ENCODE peak calls at places on chromosomes 7 and 10, in five cellular contexts. One of them, this sample, is unnamed.

GRCh38 chr7:74490546-74490945 is 36.8 kb downstream of the GTF2IRD1 start:
- DNase-seq in CD4-positive, alpha-beta memory T cell: no peak
- DNase-seq in fibroblast of lung: no peak
- DNase-seq in colonic mucosa: no peak
- DNase-seq in endothelial cell of umbilical vein: no peak
- DNase-seq in this sample: no peak

GRCh38 chr10:784377-784758 is 94.9 kb upstream of the DIP2C start:
- DNase-seq in CD4-positive, alpha-beta memory T cell: no peak
- DNase-seq in fibroblast of lung: no peak
- DNase-seq in endothelial cell of umbilical vein: no peak
- DNase-seq in colonic mucosa: peak; percentile 18
- DNase-seq in this sample: no peak

GRCh38 chr10:87875929-87876571 is 12.6 kb downstream of the PTEN start:
- DNase-seq in CD4-positive, alpha-beta memory T cell: no peak
- DNase-seq in colonic mucosa: no peak
- DNase-seq in fibroblast of lung: no peak
- DNase-seq in endothelial cell of umbilical vein: no peak
- DNase-seq in this sample: no peak

GRCh38 chr7:151752816-151753600 is 123.9 kb downstream of the PRKAG2 start:
- DNase-seq in CD4-positive, alpha-beta memory T cell: no peak
- DNase-seq in endothelial cell of umbilical vein: no peak
- DNase-seq in fibroblast of lung: peak; percentile 40
- DNase-seq in colonic mucosa: no peak
- DNase-seq in this sample: no peak

GRCh38 chr10:22333667-22334282 is 11.5 kb upstream of the SPAG6 start:
- DNase-seq in endothelial cell of umbilical vein: no peak
- DNase-seq in CD4-positive, alpha-beta memory T cell: no peak
- DNase-seq in fibroblast of lung: no peak
- DNase-seq in colonic mucosa: no peak
- DNase-seq in this sample: no peak

GRCh38 chr7:134419875-134420274 is 39.0 kb downstream of the AKR1B1 start:
- DNase-seq in CD4-positive, alpha-beta memory T cell: no peak
- DNase-seq in colonic mucosa: no peak
- DNase-seq in endothelial cell of umbilical vein: no peak
- DNase-seq in fibroblast of lung: no peak
- DNase-seq in this sample: no peak

GRCh38 chr7:157347217-157347904 is 10.6 kb downstream of the DNAJB6 start:
- DNase-seq in colonic mucosa: no peak
- DNase-seq in CD4-positive, alpha-beta memory T cell: no peak
- DNase-seq in fibroblast of lung: peak; percentile 89
- DNase-seq in endothelial cell of umbilical vein: no peak
- DNase-seq in this sample: no peak

GRCh38 chr10:27742926-27743735 is 2.5 kb downstream of the MKX start:
- DNase-seq in endothelial cell of umbilical vein: peak; percentile 12
- DNase-seq in fibroblast of lung: peak; percentile 30
- DNase-seq in colonic mucosa: peak; percentile 31
- DNase-seq in CD4-positive, alpha-beta memory T cell: peak; percentile 42
- DNase-seq in this sample: peak; percentile 37

GRCh38 chr10:121261665-121262064 is 336.6 kb downstream of the FGFR2 start:
- DNase-seq in endothelial cell of umbilical vein: no peak
- DNase-seq in CD4-positive, alpha-beta memory T cell: no peak
- DNase-seq in fibroblast of lung: no peak
- DNase-seq in colonic mucosa: no peak
- DNase-seq in this sample: no peak

GRCh38 chr10:8255301-8255700 is 200.8 kb downstream of the GATA3 start:
- DNase-seq in endothelial cell of umbilical vein: no peak
- DNase-seq in fibroblast of lung: peak; percentile 42
- DNase-seq in colonic mucosa: no peak
- DNase-seq in CD4-positive, alpha-beta memory T cell: no peak
- DNase-seq in this sample: no peak

GRCh38 chr7:75987026-75987804 is 7.2 kb downstream of the TMEM120A start:
- DNase-seq in CD4-positive, alpha-beta memory T cell: no peak
- DNase-seq in colonic mucosa: peak; percentile 17
- DNase-seq in endothelial cell of umbilical vein: no peak
- DNase-seq in fibroblast of lung: no peak
- DNase-seq in this sample: no peak

GRCh38 chr7:36967387-36967786 is 243.1 kb upstream of the AOAH start:
- DNase-seq in endothelial cell of umbilical vein: peak; percentile 72
- DNase-seq in fibroblast of lung: peak; percentile 55
- DNase-seq in colonic mucosa: peak; percentile 56
- DNase-seq in CD4-positive, alpha-beta memory T cell: no peak
- DNase-seq in this sample: no peak

GRCh38 chr7:43694399-43694748 is 34.9 kb downstream of the COA1 start:
- DNase-seq in colonic mucosa: no peak
- DNase-seq in endothelial cell of umbilical vein: no peak
- DNase-seq in CD4-positive, alpha-beta memory T cell: no peak
- DNase-seq in fibroblast of lung: peak; percentile 91
- DNase-seq in this sample: no peak

GRCh38 chr7:92831716-92832622 is 4.4 kb downstream of the CDK6 start:
- DNase-seq in CD4-positive, alpha-beta memory T cell: no peak
- DNase-seq in endothelial cell of umbilical vein: peak; percentile 61
- DNase-seq in fibroblast of lung: peak; percentile 95
- DNase-seq in colonic mucosa: peak; percentile 43
- DNase-seq in this sample: no peak

GRCh38 chr7:93856319-93856718 is 34.2 kb downstream of the TFPI2 start:
- DNase-seq in colonic mucosa: no peak
- DNase-seq in CD4-positive, alpha-beta memory T cell: no peak
- DNase-seq in endothelial cell of umbilical vein: peak; percentile 44
- DNase-seq in fibroblast of lung: peak; percentile 52
- DNase-seq in this sample: no peak

GRCh38 chr10:31677198-31678138 is 251.2 kb downstream of the ARHGAP12 start:
- DNase-seq in endothelial cell of umbilical vein: no peak
- DNase-seq in colonic mucosa: no peak
- DNase-seq in CD4-positive, alpha-beta memory T cell: no peak
- DNase-seq in fibroblast of lung: peak; percentile 20
- DNase-seq in this sample: no peak

GRCh38 chr10:48580236-48580635 is 24.6 kb downstream of the ARHGAP22 start:
- DNase-seq in colonic mucosa: no peak
- DNase-seq in CD4-positive, alpha-beta memory T cell: no peak
- DNase-seq in endothelial cell of umbilical vein: no peak
- DNase-seq in fibroblast of lung: no peak
- DNase-seq in this sample: no peak

GRCh38 chr10:18689498-18689897 is 30.3 kb downstream of the ARL5B start:
- DNase-seq in fibroblast of lung: peak; percentile 32
- DNase-seq in CD4-positive, alpha-beta memory T cell: no peak
- DNase-seq in colonic mucosa: no peak
- DNase-seq in endothelial cell of umbilical vein: no peak
- DNase-seq in this sample: no peak

GRCh38 chr7:101169838-101170531 is 4.6 kb upstream of the VGF start:
- DNase-seq in colonic mucosa: peak; percentile 81
- DNase-seq in fibroblast of lung: peak; percentile 56
- DNase-seq in endothelial cell of umbilical vein: peak; percentile 71
- DNase-seq in CD4-positive, alpha-beta memory T cell: peak; percentile 80
- DNase-seq in this sample: peak; percentile 75

GRCh38 chr7:152149363-152149762 is 123.9 kb downstream of the GALNT11 start:
- DNase-seq in colonic mucosa: no peak
- DNase-seq in endothelial cell of umbilical vein: no peak
- DNase-seq in fibroblast of lung: no peak
- DNase-seq in CD4-positive, alpha-beta memory T cell: no peak
- DNase-seq in this sample: no peak

GRCh38 chr10:116742367-116743265 is at the start of gene HSPA12A:
- DNase-seq in endothelial cell of umbilical vein: peak; percentile 62
- DNase-seq in colonic mucosa: peak; percentile 78
- DNase-seq in CD4-positive, alpha-beta memory T cell: peak; percentile 23
- DNase-seq in fibroblast of lung: peak; percentile 89
- DNase-seq in this sample: peak; percentile 29

GRCh38 chr10:17065273-17065672 is 64.3 kb downstream of the CUBN start:
- DNase-seq in endothelial cell of umbilical vein: no peak
- DNase-seq in CD4-positive, alpha-beta memory T cell: no peak
- DNase-seq in fibroblast of lung: no peak
- DNase-seq in colonic mucosa: no peak
- DNase-seq in this sample: no peak

GRCh38 chr7:103573479-103574058 is 127.6 kb upstream of the SLC26A5 start:
- DNase-seq in endothelial cell of umbilical vein: peak; percentile 58
- DNase-seq in colonic mucosa: no peak
- DNase-seq in CD4-positive, alpha-beta memory T cell: peak; percentile 33
- DNase-seq in fibroblast of lung: peak; percentile 35
- DNase-seq in this sample: peak; percentile 35

GRCh38 chr7:29281782-29282541 is 87.4 kb downstream of the CHN2 start:
- DNase-seq in endothelial cell of umbilical vein: no peak
- DNase-seq in colonic mucosa: peak; percentile 25
- DNase-seq in fibroblast of lung: peak; percentile 15
- DNase-seq in CD4-positive, alpha-beta memory T cell: no peak
- DNase-seq in this sample: no peak

GRCh38 chr10:2882628-2883027 is 184.7 kb upstream of the PFKP start:
- DNase-seq in fibroblast of lung: no peak
- DNase-seq in endothelial cell of umbilical vein: no peak
- DNase-seq in colonic mucosa: no peak
- DNase-seq in CD4-positive, alpha-beta memory T cell: no peak
- DNase-seq in this sample: no peak

GRCh38 chr10:6052247-6053221 is 9.6 kb downstream of the IL2RA start:
- DNase-seq in colonic mucosa: peak; percentile 20
- DNase-seq in CD4-positive, alpha-beta memory T cell: peak; percentile 78
- DNase-seq in fibroblast of lung: no peak
- DNase-seq in endothelial cell of umbilical vein: no peak
- DNase-seq in this sample: no peak

GRCh38 chr7:113763226-113763625 is 155.6 kb downstream of the PPP1R3A start:
- DNase-seq in colonic mucosa: no peak
- DNase-seq in CD4-positive, alpha-beta memory T cell: no peak
- DNase-seq in endothelial cell of umbilical vein: no peak
- DNase-seq in fibroblast of lung: no peak
- DNase-seq in this sample: no peak

GRCh38 chr7:115340828-115341227 is 418.9 kb downstream of the MDFIC start:
- DNase-seq in CD4-positive, alpha-beta memory T cell: no peak
- DNase-seq in endothelial cell of umbilical vein: peak; percentile 47
- DNase-seq in colonic mucosa: no peak
- DNase-seq in fibroblast of lung: peak; percentile 93
- DNase-seq in this sample: no peak

GRCh38 chr7:10210000-10210399 is 763.7 kb upstream of the PHF14 start:
- DNase-seq in endothelial cell of umbilical vein: no peak
- DNase-seq in fibroblast of lung: no peak
- DNase-seq in CD4-positive, alpha-beta memory T cell: no peak
- DNase-seq in colonic mucosa: no peak
- DNase-seq in this sample: no peak

GRCh38 chr10:110491346-110491745 is 6.4 kb upstream of the DUSP5 start:
- DNase-seq in CD4-positive, alpha-beta memory T cell: no peak
- DNase-seq in colonic mucosa: no peak
- DNase-seq in fibroblast of lung: no peak
- DNase-seq in endothelial cell of umbilical vein: no peak
- DNase-seq in this sample: no peak

GRCh38 chr10:59176241-59177030 is at the start of gene PHYHIPL:
- DNase-seq in fibroblast of lung: no peak
- DNase-seq in colonic mucosa: no peak
- DNase-seq in CD4-positive, alpha-beta memory T cell: no peak
- DNase-seq in endothelial cell of umbilical vein: no peak
- DNase-seq in this sample: no peak

GRCh38 chr7:152108359-152108758 is 82.9 kb downstream of the GALNT11 start:
- DNase-seq in CD4-positive, alpha-beta memory T cell: no peak
- DNase-seq in endothelial cell of umbilical vein: no peak
- DNase-seq in colonic mucosa: no peak
- DNase-seq in fibroblast of lung: no peak
- DNase-seq in this sample: no peak

GRCh38 chr7:99129536-99129935 is 14.4 kb downstream of the SMURF1 start:
- DNase-seq in fibroblast of lung: no peak
- DNase-seq in endothelial cell of umbilical vein: no peak
- DNase-seq in colonic mucosa: no peak
- DNase-seq in CD4-positive, alpha-beta memory T cell: no peak
- DNase-seq in this sample: no peak

GRCh38 chr7:99126921-99127553 is 16.9 kb downstream of the SMURF1 start:
- DNase-seq in fibroblast of lung: no peak
- DNase-seq in colonic mucosa: no peak
- DNase-seq in CD4-positive, alpha-beta memory T cell: no peak
- DNase-seq in endothelial cell of umbilical vein: no peak
- DNase-seq in this sample: no peak

GRCh38 chr7:99129001-99129400 is 14.9 kb downstream of the SMURF1 start:
- DNase-seq in colonic mucosa: no peak
- DNase-seq in endothelial cell of umbilical vein: no peak
- DNase-seq in fibroblast of lung: no peak
- DNase-seq in CD4-positive, alpha-beta memory T cell: no peak
- DNase-seq in this sample: no peak

GRCh38 chr7:99127636-99128035 is 16.3 kb downstream of the SMURF1 start:
- DNase-seq in CD4-positive, alpha-beta memory T cell: no peak
- DNase-seq in endothelial cell of umbilical vein: no peak
- DNase-seq in fibroblast of lung: peak; percentile 61
- DNase-seq in colonic mucosa: no peak
- DNase-seq in this sample: no peak

DNA sequence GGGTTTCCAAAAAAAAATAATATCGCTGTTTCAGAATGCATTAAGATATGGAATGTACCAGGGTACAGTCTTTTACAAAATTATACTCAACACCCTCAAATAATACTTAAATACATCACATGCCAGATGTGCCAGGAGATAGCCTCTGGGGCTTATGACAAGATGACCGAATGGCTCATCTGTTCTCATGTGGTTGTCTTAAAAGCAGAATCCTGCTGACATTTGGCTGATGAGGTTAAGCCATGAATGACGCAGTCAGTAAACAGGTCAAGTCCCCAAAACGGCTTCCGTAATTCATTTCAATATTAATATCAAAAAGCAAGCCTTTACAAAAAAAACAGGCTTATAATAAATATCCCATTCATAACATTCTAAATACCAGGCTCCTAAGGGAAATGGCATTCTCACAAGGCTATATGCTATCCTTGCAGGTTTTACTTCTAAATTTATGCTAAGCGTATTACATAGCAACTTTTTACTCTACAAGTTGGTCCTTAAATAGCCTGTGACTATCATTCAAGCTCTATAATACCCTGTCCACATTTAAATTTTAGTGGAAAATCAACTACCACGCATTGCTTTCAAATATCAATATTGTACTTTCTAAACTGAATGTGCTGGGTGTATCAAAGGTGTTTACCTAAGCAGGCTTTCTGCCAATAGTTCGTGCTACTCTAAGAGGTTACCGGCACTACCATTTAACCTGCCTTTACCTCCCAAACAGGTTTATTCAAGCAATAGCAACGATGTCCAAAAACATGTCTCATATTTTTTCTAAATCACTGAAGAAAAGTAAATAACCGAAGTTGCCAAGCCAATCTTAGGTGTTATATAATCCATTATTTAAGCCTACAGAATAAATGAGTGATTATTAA is 15.6 kb downstream of the SMURF1 start:
- DNase-seq in colonic mucosa: no peak
- DNase-seq in CD4-positive, alpha-beta memory T cell: no peak
- DNase-seq in endothelial cell of umbilical vein: no peak
- DNase-seq in fibroblast of lung: no peak
- DNase-seq in this sample: no peak
- H3K4me1 ChIP-seq in colonic mucosa: peaks cover 32% of the 10 kb centered on the region
- H3K4me1 ChIP-seq in CD4-positive, alpha-beta memory T cell: peaks cover 22% of the 10 kb centered on the region
- H3K4me1 ChIP-seq in endothelial cell of umbilical vein: peaks cover 9% of the 10 kb centered on the region
- H3K4me1 ChIP-seq in fibroblast of lung: peaks cover 26% of the 10 kb centered on the region
- H3K4me1 ChIP-seq in this sample: peaks cover 13% of the 10 kb centered on the region

GRCh38 chr10:97511711-97512445 is 13.2 kb downstream of the UBTD1 start:
- DNase-seq in fibroblast of lung: no peak
- DNase-seq in endothelial cell of umbilical vein: no peak
- DNase-seq in colonic mucosa: no peak
- DNase-seq in CD4-positive, alpha-beta memory T cell: no peak
- DNase-seq in this sample: no peak
- H3K27ac ChIP-seq in fibroblast of lung: no peak overlapping the region
- H3K27ac ChIP-seq in endothelial cell of umbilical vein: no peak overlapping the region
- H3K27ac ChIP-seq in colonic mucosa: no peak overlapping the region
- H3K27ac ChIP-seq in CD4-positive, alpha-beta memory T cell: no peak overlapping the region
- H3K27ac ChIP-seq in this sample: no peak overlapping the region

GRCh38 chr7:665751-666453 is 60.6 kb upstream of the DNAAF5 start:
- DNase-seq in fibroblast of lung: no peak
- DNase-seq in endothelial cell of umbilical vein: no peak
- DNase-seq in colonic mucosa: no peak
- DNase-seq in CD4-positive, alpha-beta memory T cell: no peak
- DNase-seq in this sample: no peak
- H3K4me1 ChIP-seq in fibroblast of lung: peaks cover 9% of the 10 kb centered on the region
- H3K4me1 ChIP-seq in endothelial cell of umbilical vein: no peaks in the 10 kb centered on the region
- H3K4me1 ChIP-seq in colonic mucosa: no peaks in the 10 kb centered on the region
- H3K4me1 ChIP-seq in CD4-positive, alpha-beta memory T cell: no peaks in the 10 kb centered on the region
- H3K4me1 ChIP-seq in this sample: peaks cover 9% of the 10 kb centered on the region

GRCh38 chr7:131119381-131119780 is 208.3 kb upstream of the MKLN1 start:
- DNase-seq in fibroblast of lung: no peak
- DNase-seq in endothelial cell of umbilical vein: no peak
- DNase-seq in CD4-positive, alpha-beta memory T cell: no peak
- DNase-seq in colonic mucosa: no peak
- DNase-seq in this sample: no peak
- H3K27ac ChIP-seq in fibroblast of lung: no peak overlapping the region
- H3K27ac ChIP-seq in endothelial cell of umbilical vein: no peak overlapping the region
- H3K27ac ChIP-seq in CD4-positive, alpha-beta memory T cell: no peak overlapping the region
- H3K27ac ChIP-seq in colonic mucosa: no peak overlapping the region
- H3K27ac ChIP-seq in this sample: no peak overlapping the region